ENCODE peak calls at places on chromosomes 4 and X, in five cellular contexts. R is WERI-Rb-1; L is CD8-positive, alpha-beta T cell; V is GM13976; T is lung. W is an unnamed sample.
A peak's percentile ranks its signal among the peaks of the same experiment; 100 is the strongest.

GRCh38 chrX:69932323-69932722 is 117.4 kb downstream of the AWAT2 start:
- DNase-seq in L (no peak), R (no peak), V (no peak), T (no peak), W (no peak)

GRCh38 chrX:20663287-20663686 is 396.6 kb upstream of the RPS6KA3 start:
- DNase-seq in R (no peak), L (no peak), V (no peak), T (no peak), W (no peak)

GRCh38 chr4:99649208-99649607 is 8.4 kb downstream of the C4orf54 start:
- DNase-seq in R (peak; percentile 14), L (no peak), T (no peak), V (no peak), W (no peak)

GRCh38 chr4:20313237-20314030 is 61.7 kb downstream of the SLIT2 start:
- DNase-seq in T (no peak), L (no peak), R (peak; percentile 47), V (no peak), W (no peak)

GRCh38 chrX:78650906-78651437 is 8.2 kb downstream of the RTL3 start:
- DNase-seq in R (no peak), L (no peak), V (no peak), T (no peak), W (no peak)

GRCh38 chr4:7144374-7145290 is 47.7 kb upstream of the SORCS2 start:
- DNase-seq in L (no peak), R (no peak), V (no peak), T (no peak), W (no peak)

GRCh38 chrX:77426811-77427210 is 20.4 kb upstream of the FGF16 start:
- DNase-seq in L (no peak), V (no peak), R (no peak), T (no peak), W (peak; percentile 32)

GRCh38 chrX:15475021-15475420 is 18.1 kb downstream of the PIR start:
- DNase-seq in L (no peak), R (no peak), V (no peak), T (no peak), W (peak; percentile 79)

GRCh38 chrX:74461384-74461783 is 40.1 kb downstream of the SLC16A2 start:
- DNase-seq in R (no peak), V (no peak), L (no peak), T (no peak), W (no peak)

GRCh38 chr4:2788101-2788500 is 4.8 kb upstream of the SH3BP2 start:
- DNase-seq in V (no peak), T (no peak), L (no peak), R (no peak), W (no peak)

GRCh38 chr4:2787230-2788100 is 5.4 kb upstream of the SH3BP2 start:
- DNase-seq in V (peak; percentile 85), L (peak; percentile 49), R (no peak), T (no peak), W (no peak)

GRCh38 chr4:2785613-2786012 is 7.3 kb upstream of the SH3BP2 start:
- DNase-seq in T (no peak), V (peak; percentile 65), L (no peak), R (no peak), W (no peak)

GRCh38 chr4:2786794-2787229 is 6.1 kb upstream of the SH3BP2 start:
- DNase-seq in T (no peak), V (no peak), R (no peak), L (no peak), W (no peak)

DNA sequence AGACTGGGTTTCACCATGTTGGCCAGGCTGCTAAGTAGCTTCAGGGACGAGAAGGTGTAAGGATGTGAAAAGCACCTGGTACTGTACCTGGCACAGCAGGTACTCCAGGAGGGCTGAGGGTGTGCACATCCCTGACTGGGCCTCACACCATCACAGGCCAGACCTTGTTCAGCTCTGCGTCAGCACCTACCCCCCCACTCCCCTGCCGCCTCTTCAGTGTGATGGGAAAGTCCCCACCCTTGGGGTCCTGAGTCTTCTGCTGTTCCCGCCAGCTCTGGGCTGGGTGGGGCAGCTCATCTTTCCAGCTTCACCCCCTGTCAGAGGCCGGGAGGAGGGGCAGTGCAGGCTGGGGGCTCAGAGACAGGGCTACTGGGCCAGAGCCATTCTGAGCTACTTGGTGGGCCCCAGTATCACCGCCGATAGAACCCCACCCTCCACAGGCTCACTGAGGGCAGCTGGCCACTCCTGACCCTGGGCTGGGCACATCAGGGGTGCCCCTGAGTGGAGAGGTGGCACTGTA is 6.7 kb upstream of the SH3BP2 start:
- DNase-seq in L (peak; percentile 76), T (no peak), V (peak; percentile 74), R (no peak), W (no peak)
- TF ChIP-seq CTCF in L (no peak), T (no peak), V (no peak), R (no peak), W (no peak)

GRCh38 chr4:101790521-101791188 is at the start of gene BANK1:
- DNase-seq in R (no peak), V (peak; percentile 84), T (peak; percentile 42), L (peak; percentile 16), W (no peak)
- TF ChIP-seq CTCF in R (no peak), V (peak; percentile 17), T (no peak), L (no peak), W (no peak)

DNA sequence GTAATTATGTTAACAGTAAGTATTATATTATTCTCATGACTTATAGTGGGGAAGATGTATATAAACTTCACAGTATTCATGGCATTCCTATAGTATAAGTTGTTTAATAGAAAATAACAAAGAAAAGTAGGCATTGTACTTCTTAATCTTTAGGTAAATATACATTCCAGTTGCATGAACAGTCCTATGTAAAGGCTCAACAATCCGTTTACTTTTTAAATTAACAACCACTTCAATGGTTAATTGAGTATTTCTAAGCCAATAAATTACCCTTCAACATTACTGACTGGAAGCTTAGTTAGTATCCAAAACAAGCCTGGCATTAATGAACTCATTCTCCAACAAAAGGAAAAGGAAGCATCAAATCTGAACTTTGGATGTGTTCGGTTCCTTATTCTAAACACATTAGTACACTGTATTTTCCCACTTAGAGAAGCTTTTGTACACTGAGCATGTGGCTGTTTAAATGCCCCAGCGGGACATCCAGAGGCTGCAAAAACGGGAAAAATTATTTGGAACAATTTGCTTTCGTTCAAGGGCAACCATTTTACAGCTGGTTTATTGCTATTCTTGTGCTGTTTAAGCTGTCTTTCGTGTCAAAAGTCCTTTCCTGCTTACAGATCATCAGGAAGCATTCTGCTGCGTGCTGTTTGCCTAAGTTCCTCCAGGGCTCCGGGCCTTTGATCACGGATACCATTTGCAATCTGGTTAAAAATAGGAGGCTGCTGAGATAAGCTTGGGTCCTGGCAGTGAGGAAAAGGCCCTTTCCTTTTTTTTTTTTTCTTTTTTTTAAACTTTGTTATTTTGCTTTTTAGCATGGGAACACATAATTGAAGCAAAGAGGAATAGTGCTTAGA is 460.3 kb downstream of the SPRY1 start:
- DNase-seq in T (no peak), V (no peak), L (no peak), R (peak; percentile 47), W (no peak)
- TF ChIP-seq CTCF in T (no peak), V (no peak), L (no peak), R (no peak), W (no peak)

GRCh38 chr4:24470681-24471622 is 113.4 kb downstream of the DHX15 start:
- DNase-seq in R (peak; percentile 46), T (no peak), L (peak; percentile 4), V (peak; percentile 78), W (no peak)
- TF ChIP-seq CTCF in R (no peak), T (no peak), L (no peak), V (no peak), W (no peak)

DNA sequence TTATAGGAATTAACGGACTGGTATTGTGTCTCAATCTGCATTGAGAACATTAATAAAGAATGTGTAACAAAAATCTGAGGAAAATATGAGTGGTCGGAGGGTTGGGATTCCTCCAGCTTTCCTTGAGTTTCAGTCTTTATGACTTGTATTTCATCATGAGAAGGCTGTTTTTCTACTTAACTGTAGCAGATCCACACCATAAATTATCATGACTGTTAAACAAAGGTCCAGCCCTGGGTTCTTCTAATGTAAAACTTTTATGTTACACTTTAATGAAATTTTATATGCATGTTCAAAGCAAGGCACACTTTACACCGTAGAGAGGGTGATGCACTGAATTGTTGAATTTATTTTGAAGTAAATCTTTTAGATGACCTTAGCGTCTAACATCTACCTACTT is 7.0 kb downstream of the AFF2 start:
- DNase-seq in T (no peak), R (no peak), V (no peak), L (no peak), W (no peak)
- TF ChIP-seq CTCF in T (no peak), R (no peak), V (no peak), L (no peak), W (no peak)